ENCODE peak calls at places on chromosome 21, in ten cellular contexts. One of them, this sample, is unnamed.

GRCh38 chr21:34886554-34887385 is 162.3 kb downstream of the RUNX1 start:
- DNase-seq in left ventricle myocardium superior: peak
- DNase-seq in iris pigment epithelial cell: no peak
- DNase-seq in mucosa of descending colon: peak
- DNase-seq in naive thymus-derived CD8-positive, alpha-beta T cell: no peak
- DNase-seq in COR-L47: no peak
- DNase-seq in AML-193: no peak
- DNase-seq in GM12865: peak
- DNase-seq in cardiac septum: peak
- DNase-seq in HT-29: peak
- DNase-seq in this sample: peak

GRCh38 chr21:46613391-46613790 is 8.5 kb upstream of the S100B start:
- DNase-seq in HT-29: no peak
- DNase-seq in mucosa of descending colon: no peak
- DNase-seq in GM12865: no peak
- DNase-seq in iris pigment epithelial cell: no peak
- DNase-seq in cardiac septum: no peak
- DNase-seq in left ventricle myocardium superior: no peak
- DNase-seq in AML-193: no peak
- DNase-seq in COR-L47: no peak
- DNase-seq in naive thymus-derived CD8-positive, alpha-beta T cell: no peak
- DNase-seq in this sample: no peak

GRCh38 chr21:42233067-42233981 is 14.4 kb downstream of the ABCG1 start:
- DNase-seq in mucosa of descending colon: peak
- DNase-seq in naive thymus-derived CD8-positive, alpha-beta T cell: peak
- DNase-seq in AML-193: peak
- DNase-seq in cardiac septum: peak
- DNase-seq in iris pigment epithelial cell: peak
- DNase-seq in HT-29: peak
- DNase-seq in COR-L47: no peak
- DNase-seq in left ventricle myocardium superior: peak
- DNase-seq in GM12865: peak
- DNase-seq in this sample: no peak

GRCh38 chr21:42232176-42232825 is 13.4 kb downstream of the ABCG1 start:
- DNase-seq in GM12865: peak
- DNase-seq in HT-29: no peak
- DNase-seq in iris pigment epithelial cell: no peak
- DNase-seq in left ventricle myocardium superior: no peak
- DNase-seq in COR-L47: no peak
- DNase-seq in cardiac septum: no peak
- DNase-seq in naive thymus-derived CD8-positive, alpha-beta T cell: no peak
- DNase-seq in mucosa of descending colon: peak
- DNase-seq in AML-193: no peak
- DNase-seq in this sample: no peak

GRCh38 chr21:31203371-31204054 is 140.5 kb downstream of the TIAM1 start:
- DNase-seq in GM12865: no peak
- DNase-seq in HT-29: no peak
- DNase-seq in AML-193: no peak
- DNase-seq in COR-L47: no peak
- DNase-seq in iris pigment epithelial cell: peak
- DNase-seq in mucosa of descending colon: no peak
- DNase-seq in left ventricle myocardium superior: no peak
- DNase-seq in naive thymus-derived CD8-positive, alpha-beta T cell: no peak
- DNase-seq in cardiac septum: no peak
- DNase-seq in this sample: no peak

GRCh38 chr21:45128613-45129226 is 54.3 kb downstream of the ADARB1 start:
- DNase-seq in left ventricle myocardium superior: peak
- DNase-seq in HT-29: peak
- DNase-seq in AML-193: peak
- DNase-seq in mucosa of descending colon: peak
- DNase-seq in naive thymus-derived CD8-positive, alpha-beta T cell: peak
- DNase-seq in iris pigment epithelial cell: peak
- DNase-seq in cardiac septum: peak
- DNase-seq in GM12865: peak
- DNase-seq in COR-L47: peak
- DNase-seq in this sample: peak

GRCh38 chr21:34085129-34085528 is 11.8 kb downstream of the MRPS6 start:
- DNase-seq in AML-193: no peak
- DNase-seq in left ventricle myocardium superior: no peak
- DNase-seq in GM12865: no peak
- DNase-seq in COR-L47: no peak
- DNase-seq in cardiac septum: no peak
- DNase-seq in iris pigment epithelial cell: no peak
- DNase-seq in HT-29: no peak
- DNase-seq in naive thymus-derived CD8-positive, alpha-beta T cell: no peak
- DNase-seq in mucosa of descending colon: no peak
- DNase-seq in this sample: no peak

GRCh38 chr21:45050786-45051489 is 23.4 kb upstream of the ADARB1 start:
- DNase-seq in COR-L47: no peak
- DNase-seq in cardiac septum: no peak
- DNase-seq in HT-29: no peak
- DNase-seq in iris pigment epithelial cell: peak
- DNase-seq in mucosa of descending colon: no peak
- DNase-seq in AML-193: no peak
- DNase-seq in naive thymus-derived CD8-positive, alpha-beta T cell: no peak
- DNase-seq in GM12865: no peak
- DNase-seq in left ventricle myocardium superior: no peak
- DNase-seq in this sample: no peak

GRCh38 chr21:44874497-44875331 is 1.2 kb upstream of the PTTG1IP start:
- DNase-seq in GM12865: peak
- DNase-seq in cardiac septum: peak
- DNase-seq in left ventricle myocardium superior: peak
- DNase-seq in iris pigment epithelial cell: peak
- DNase-seq in COR-L47: no peak
- DNase-seq in AML-193: peak
- DNase-seq in naive thymus-derived CD8-positive, alpha-beta T cell: peak
- DNase-seq in HT-29: no peak
- DNase-seq in mucosa of descending colon: peak
- DNase-seq in this sample: no peak

GRCh38 chr21:16125274-16125673 is 395.5 kb downstream of the USP25 start:
- DNase-seq in mucosa of descending colon: no peak
- DNase-seq in left ventricle myocardium superior: no peak
- DNase-seq in cardiac septum: no peak
- DNase-seq in HT-29: no peak
- DNase-seq in GM12865: no peak
- DNase-seq in AML-193: no peak
- DNase-seq in COR-L47: no peak
- DNase-seq in naive thymus-derived CD8-positive, alpha-beta T cell: no peak
- DNase-seq in iris pigment epithelial cell: peak
- DNase-seq in this sample: no peak

GRCh38 chr21:15908187-15908586 is 178.4 kb downstream of the USP25 start:
- DNase-seq in GM12865: no peak
- DNase-seq in AML-193: no peak
- DNase-seq in cardiac septum: no peak
- DNase-seq in mucosa of descending colon: no peak
- DNase-seq in left ventricle myocardium superior: no peak
- DNase-seq in iris pigment epithelial cell: peak
- DNase-seq in COR-L47: no peak
- DNase-seq in naive thymus-derived CD8-positive, alpha-beta T cell: no peak
- DNase-seq in HT-29: no peak
- DNase-seq in this sample: no peak

GRCh38 chr21:46205766-46206162 is 21.5 kb upstream of the SPATC1L start:
- DNase-seq in GM12865: no peak
- DNase-seq in left ventricle myocardium superior: no peak
- DNase-seq in naive thymus-derived CD8-positive, alpha-beta T cell: no peak
- DNase-seq in COR-L47: no peak
- DNase-seq in AML-193: no peak
- DNase-seq in HT-29: no peak
- DNase-seq in iris pigment epithelial cell: no peak
- DNase-seq in cardiac septum: peak
- DNase-seq in mucosa of descending colon: peak
- DNase-seq in this sample: no peak

GRCh38 chr21:37764696-37765095 is 151.6 kb downstream of the KCNJ6 start:
- DNase-seq in left ventricle myocardium superior: no peak
- DNase-seq in COR-L47: no peak
- DNase-seq in GM12865: peak
- DNase-seq in AML-193: no peak
- DNase-seq in naive thymus-derived CD8-positive, alpha-beta T cell: no peak
- DNase-seq in mucosa of descending colon: no peak
- DNase-seq in iris pigment epithelial cell: no peak
- DNase-seq in cardiac septum: no peak
- DNase-seq in HT-29: no peak
- DNase-seq in this sample: no peak

GRCh38 chr21:36355868-36356267 is 29.3 kb upstream of the CHAF1B start:
- DNase-seq in COR-L47: no peak
- DNase-seq in naive thymus-derived CD8-positive, alpha-beta T cell: no peak
- DNase-seq in mucosa of descending colon: no peak
- DNase-seq in GM12865: no peak
- DNase-seq in AML-193: no peak
- DNase-seq in iris pigment epithelial cell: no peak
- DNase-seq in cardiac septum: no peak
- DNase-seq in left ventricle myocardium superior: no peak
- DNase-seq in HT-29: no peak
- DNase-seq in this sample: no peak

GRCh38 chr21:31564439-31564838 is 95.1 kb upstream of the SOD1 start:
- DNase-seq in AML-193: no peak
- DNase-seq in cardiac septum: no peak
- DNase-seq in left ventricle myocardium superior: no peak
- DNase-seq in COR-L47: no peak
- DNase-seq in GM12865: no peak
- DNase-seq in mucosa of descending colon: no peak
- DNase-seq in HT-29: no peak
- DNase-seq in naive thymus-derived CD8-positive, alpha-beta T cell: no peak
- DNase-seq in iris pigment epithelial cell: peak
- DNase-seq in this sample: no peak

GRCh38 chr21:33230518-33231324 is 983 bp downstream of the IFNAR2 start:
- DNase-seq in naive thymus-derived CD8-positive, alpha-beta T cell: peak
- DNase-seq in mucosa of descending colon: peak
- DNase-seq in AML-193: peak
- DNase-seq in HT-29: peak
- DNase-seq in GM12865: peak
- DNase-seq in left ventricle myocardium superior: peak
- DNase-seq in COR-L47: no peak
- DNase-seq in cardiac septum: peak
- DNase-seq in iris pigment epithelial cell: peak
- DNase-seq in this sample: peak

GRCh38 chr21:38669186-38669585 is 136.5 kb upstream of the ETS2 start:
- DNase-seq in naive thymus-derived CD8-positive, alpha-beta T cell: no peak
- DNase-seq in mucosa of descending colon: no peak
- DNase-seq in HT-29: peak
- DNase-seq in left ventricle myocardium superior: no peak
- DNase-seq in COR-L47: peak
- DNase-seq in AML-193: peak
- DNase-seq in GM12865: peak
- DNase-seq in iris pigment epithelial cell: peak
- DNase-seq in cardiac septum: no peak
- DNase-seq in this sample: peak

GRCh38 chr21:19522384-19522783 is 1118.8 kb upstream of the TMPRSS15 start:
- DNase-seq in GM12865: no peak
- DNase-seq in AML-193: no peak
- DNase-seq in COR-L47: no peak
- DNase-seq in cardiac septum: no peak
- DNase-seq in left ventricle myocardium superior: no peak
- DNase-seq in naive thymus-derived CD8-positive, alpha-beta T cell: no peak
- DNase-seq in iris pigment epithelial cell: no peak
- DNase-seq in HT-29: no peak
- DNase-seq in mucosa of descending colon: no peak
- DNase-seq in this sample: no peak

GRCh38 chr21:38220270-38220737 is 36.5 kb upstream of the KCNJ15 start:
- DNase-seq in left ventricle myocardium superior: no peak
- DNase-seq in cardiac septum: no peak
- DNase-seq in AML-193: no peak
- DNase-seq in COR-L47: no peak
- DNase-seq in naive thymus-derived CD8-positive, alpha-beta T cell: no peak
- DNase-seq in iris pigment epithelial cell: no peak
- DNase-seq in GM12865: no peak
- DNase-seq in HT-29: no peak
- DNase-seq in mucosa of descending colon: no peak
- DNase-seq in this sample: no peak

GRCh38 chr21:41360072-41360821 is 1.6 kb upstream of the MX2 start:
- DNase-seq in mucosa of descending colon: peak
- DNase-seq in COR-L47: no peak
- DNase-seq in iris pigment epithelial cell: peak
- DNase-seq in left ventricle myocardium superior: peak
- DNase-seq in GM12865: no peak
- DNase-seq in HT-29: peak
- DNase-seq in cardiac septum: peak
- DNase-seq in naive thymus-derived CD8-positive, alpha-beta T cell: no peak
- DNase-seq in AML-193: no peak
- DNase-seq in this sample: no peak

GRCh38 chr21:37987668-37988067 is 71.4 kb upstream of the KCNJ6 start:
- DNase-seq in mucosa of descending colon: no peak
- DNase-seq in AML-193: no peak
- DNase-seq in left ventricle myocardium superior: no peak
- DNase-seq in GM12865: no peak
- DNase-seq in iris pigment epithelial cell: no peak
- DNase-seq in naive thymus-derived CD8-positive, alpha-beta T cell: no peak
- DNase-seq in cardiac septum: no peak
- DNase-seq in COR-L47: no peak
- DNase-seq in HT-29: no peak
- DNase-seq in this sample: no peak

GRCh38 chr21:15171546-15171945 is 106.7 kb upstream of the NRIP1 start:
- DNase-seq in AML-193: no peak
- DNase-seq in cardiac septum: no peak
- DNase-seq in mucosa of descending colon: no peak
- DNase-seq in left ventricle myocardium superior: no peak
- DNase-seq in COR-L47: no peak
- DNase-seq in HT-29: no peak
- DNase-seq in GM12865: no peak
- DNase-seq in naive thymus-derived CD8-positive, alpha-beta T cell: no peak
- DNase-seq in iris pigment epithelial cell: no peak
- DNase-seq in this sample: no peak

GRCh38 chr21:17612023-17612564 is 607 bp downstream of the BTG3 start:
- DNase-seq in HT-29: peak
- DNase-seq in AML-193: no peak
- DNase-seq in mucosa of descending colon: peak
- DNase-seq in GM12865: peak
- DNase-seq in iris pigment epithelial cell: peak
- DNase-seq in COR-L47: peak
- DNase-seq in naive thymus-derived CD8-positive, alpha-beta T cell: no peak
- DNase-seq in cardiac septum: peak
- DNase-seq in left ventricle myocardium superior: peak
- DNase-seq in this sample: no peak

GRCh38 chr21:26443291-26443690 is 129.8 kb downstream of the CYYR1 start:
- DNase-seq in cardiac septum: no peak
- DNase-seq in AML-193: no peak
- DNase-seq in GM12865: no peak
- DNase-seq in left ventricle myocardium superior: no peak
- DNase-seq in mucosa of descending colon: no peak
- DNase-seq in naive thymus-derived CD8-positive, alpha-beta T cell: no peak
- DNase-seq in HT-29: no peak
- DNase-seq in COR-L47: no peak
- DNase-seq in iris pigment epithelial cell: no peak
- DNase-seq in this sample: no peak

GRCh38 chr21:34878501-34878900 is 170.6 kb downstream of the RUNX1 start:
- DNase-seq in HT-29: peak
- DNase-seq in AML-193: no peak
- DNase-seq in mucosa of descending colon: no peak
- DNase-seq in COR-L47: peak
- DNase-seq in left ventricle myocardium superior: no peak
- DNase-seq in cardiac septum: no peak
- DNase-seq in iris pigment epithelial cell: no peak
- DNase-seq in naive thymus-derived CD8-positive, alpha-beta T cell: no peak
- DNase-seq in GM12865: no peak
- DNase-seq in this sample: no peak

GRCh38 chr21:17931080-17931479 is 111.9 kb upstream of the C21orf91 start:
- DNase-seq in iris pigment epithelial cell: no peak
- DNase-seq in mucosa of descending colon: no peak
- DNase-seq in AML-193: peak
- DNase-seq in naive thymus-derived CD8-positive, alpha-beta T cell: no peak
- DNase-seq in cardiac septum: no peak
- DNase-seq in COR-L47: no peak
- DNase-seq in left ventricle myocardium superior: no peak
- DNase-seq in HT-29: peak
- DNase-seq in GM12865: peak
- DNase-seq in this sample: no peak

GRCh38 chr21:38942617-38943245 is 137.0 kb downstream of the ETS2 start:
- DNase-seq in AML-193: no peak
- DNase-seq in iris pigment epithelial cell: no peak
- DNase-seq in cardiac septum: no peak
- DNase-seq in HT-29: no peak
- DNase-seq in COR-L47: no peak
- DNase-seq in mucosa of descending colon: no peak
- DNase-seq in naive thymus-derived CD8-positive, alpha-beta T cell: no peak
- DNase-seq in GM12865: no peak
- DNase-seq in left ventricle myocardium superior: no peak
- DNase-seq in this sample: no peak

GRCh38 chr21:34363733-34364132 is at the start of gene KCNE2:
- DNase-seq in left ventricle myocardium superior: no peak
- DNase-seq in COR-L47: no peak
- DNase-seq in HT-29: no peak
- DNase-seq in GM12865: no peak
- DNase-seq in mucosa of descending colon: peak
- DNase-seq in AML-193: no peak
- DNase-seq in iris pigment epithelial cell: no peak
- DNase-seq in naive thymus-derived CD8-positive, alpha-beta T cell: no peak
- DNase-seq in cardiac septum: no peak
- DNase-seq in this sample: no peak